ENCODE peak calls at places on chromosomes 13 and 19, in ten cellular contexts. U, I, N, F, Y, C, H, Z, K and L are unnamed samples.

GRCh38 chr13:106398289-106398688 is 137.2 kb downstream of the EFNB2 start:
- DNase-seq in U (no peak), I (no peak), N (no peak), F (no peak), Y (no peak), C (no peak), H (no peak), Z (no peak), K (no peak), L (no peak)

GRCh38 chr13:111491021-111491420 is 170.6 kb downstream of the TEX29 start:
- DNase-seq in U (no peak), I (no peak), N (no peak), F (no peak), Y (peak; percentile 24), C (no peak), H (no peak), Z (no peak), K (no peak), L (no peak)

GRCh38 chr13:98349731-98350305 is 172.7 kb upstream of the RNF113B start:
- DNase-seq in U (no peak), I (peak; percentile 6), N (no peak), F (no peak), Y (no peak), C (peak; percentile 24), H (peak; percentile 14), Z (no peak), K (no peak), L (no peak)

GRCh38 chr13:31111136-31111535 is 50.6 kb downstream of the HSPH1 start:
- DNase-seq in U (no peak), I (no peak), N (peak; percentile 68), F (no peak), Y (no peak), C (no peak), H (no peak), Z (no peak), K (no peak), L (no peak)

GRCh38 chr19:50837300-50837699 is 3.9 kb upstream of the KLK15 start:
- DNase-seq in U (no peak), I (no peak), N (no peak), F (no peak), Y (no peak), C (no peak), H (peak; percentile 49), Z (no peak), K (no peak), L (no peak)

GRCh38 chr19:17076539-17076919 is 952 bp downstream of the MYO9B start:
- DNase-seq in U (no peak), I (no peak), N (no peak), F (no peak), Y (no peak), C (no peak), H (peak; percentile 27), Z (no peak), K (no peak), L (peak; percentile 38)

GRCh38 chr19:2883686-2884439 is 16.7 kb downstream of the ZNF556 start:
- DNase-seq in U (no peak), I (no peak), N (no peak), F (no peak), Y (peak; percentile 13), C (no peak), H (no peak), Z (no peak), K (no peak), L (no peak)

GRCh38 chr19:48061401-48062344 is 17.8 kb upstream of the CABP5 start:
- DNase-seq in U (no peak), I (no peak), N (no peak), F (no peak), Y (no peak), C (no peak), H (no peak), Z (no peak), K (no peak), L (no peak)

GRCh38 chr13:77300176-77301141 is 26.4 kb downstream of the MYCBP2 start:
- DNase-seq in U (no peak), I (no peak), N (peak; percentile 75), F (no peak), Y (no peak), C (no peak), H (no peak), Z (no peak), K (no peak), L (no peak)

GRCh38 chr13:103356226-103356864 is 290.1 kb upstream of the SLC10A2 start:
- DNase-seq in U (no peak), I (peak; percentile 47), N (no peak), F (no peak), Y (no peak), C (no peak), H (no peak), Z (no peak), K (no peak), L (no peak)

GRCh38 chr19:45115809-45116615 is 23.0 kb downstream of the PPP1R37 start:
- DNase-seq in U (no peak), I (no peak), N (no peak), F (peak; percentile 47), Y (no peak), C (no peak), H (no peak), Z (no peak), K (no peak), L (no peak)

GRCh38 chr19:460877-461609 is at the start of gene SHC2:
- DNase-seq in U (no peak), I (no peak), N (no peak), F (peak; percentile 49), Y (no peak), C (peak; percentile 91), H (peak; percentile 34), Z (no peak), K (no peak), L (no peak)

GRCh38 chr19:33235269-33235995 is 9.8 kb upstream of the SLC7A10 start:
- DNase-seq in U (peak; percentile 83), I (peak; percentile 61), N (peak; percentile 40), F (peak; percentile 76), Y (peak; percentile 84), C (peak; percentile 91), H (peak; percentile 87), Z (peak; percentile 64), K (peak; percentile 57), L (peak; percentile 53)

GRCh38 chr13:31794452-31794851 is 55.1 kb downstream of the RXFP2 start:
- DNase-seq in U (no peak), I (no peak), N (no peak), F (peak; percentile 23), Y (no peak), C (no peak), H (no peak), Z (no peak), K (no peak), L (no peak)

GRCh38 chr19:40954573-40954972 is 36.5 kb upstream of the CYP2B6 start:
- DNase-seq in U (no peak), I (no peak), N (peak; percentile 2), F (no peak), Y (no peak), C (no peak), H (no peak), Z (no peak), K (no peak), L (no peak)

GRCh38 chr13:58472483-58472882 is 840.9 kb downstream of the PCDH17 start:
- DNase-seq in U (no peak), I (no peak), N (no peak), F (no peak), Y (no peak), C (no peak), H (no peak), Z (no peak), K (no peak), L (no peak)

GRCh38 chr13:97875911-97876310 is 77.6 kb upstream of the IPO5 start:
- DNase-seq in U (no peak), I (no peak), N (no peak), F (no peak), Y (no peak), C (no peak), H (no peak), Z (no peak), K (no peak), L (no peak)

GRCh38 chr19:55563261-55563690 is 17.4 kb downstream of the ZNF579 start:
- DNase-seq in U (no peak), I (no peak), N (peak; percentile 24), F (peak; percentile 58), Y (no peak), C (peak; percentile 46), H (peak; percentile 53), Z (no peak), K (no peak), L (no peak)

GRCh38 chr13:95535243-95535642 is 17.3 kb upstream of the CLDN10 start:
- DNase-seq in U (no peak), I (peak; percentile 98), N (peak; percentile 92), F (no peak), Y (no peak), C (no peak), H (no peak), Z (no peak), K (no peak), L (no peak)

GRCh38 chr13:27472441-27472840 is 22.1 kb upstream of the MTIF3 start:
- DNase-seq in U (no peak), I (peak; percentile 43), N (no peak), F (no peak), Y (no peak), C (no peak), H (no peak), Z (no peak), K (no peak), L (no peak)

GRCh38 chr13:47188802-47189201 is 291.9 kb upstream of the HTR2A start:
- DNase-seq in U (no peak), I (no peak), N (peak; percentile 47), F (no peak), Y (no peak), C (no peak), H (no peak), Z (no peak), K (no peak), L (no peak)

GRCh38 chr13:23320926-23321533 is 112.5 kb downstream of the SACS start:
- DNase-seq in U (no peak), I (no peak), N (no peak), F (no peak), Y (no peak), C (no peak), H (no peak), Z (no peak), K (no peak), L (no peak)
- H3K4me3 ChIP-seq in U (peak overlapping the region; percentile 23), I (no peak overlapping the region), N (peak overlapping the region; percentile 45), F (no peak overlapping the region), Y (peak overlapping the region; percentile 35), C (peak overlapping the region; percentile 27), H (peak overlapping the region; percentile 6), Z (peak overlapping the region; percentile 85), K (peak overlapping the region; percentile 53), L (peak overlapping the region; percentile 18)

GRCh38 chr19:42042455-42043170 is 27.4 kb downstream of the GRIK5 start:
- DNase-seq in U (no peak), I (no peak), N (no peak), F (no peak), Y (no peak), C (no peak), H (no peak), Z (no peak), K (no peak), L (no peak)
- H3K36me3 ChIP-seq in U (no peaks in the 10 kb centered on the region), I (no peaks in the 10 kb centered on the region), N (no peaks in the 10 kb centered on the region), F (no peaks in the 10 kb centered on the region), Y (peaks cover 5% of the 10 kb centered on the region), C (no peaks in the 10 kb centered on the region), H (no peaks in the 10 kb centered on the region), Z (no peaks in the 10 kb centered on the region), K (no peaks in the 10 kb centered on the region), L (no peaks in the 10 kb centered on the region)

GRCh38 chr13:44111701-44112100 is 232.0 kb downstream of the LACC1 start:
- DNase-seq in U (no peak), I (no peak), N (no peak), F (no peak), Y (no peak), C (no peak), H (no peak), Z (no peak), K (no peak), L (no peak)
- H3K4me3 ChIP-seq in U (no peak overlapping the region), I (no peak overlapping the region), N (no peak overlapping the region), F (no peak overlapping the region), Y (no peak overlapping the region), C (no peak overlapping the region), H (no peak overlapping the region), Z (no peak overlapping the region), K (no peak overlapping the region), L (no peak overlapping the region)

GRCh38 chr19:4413588-4413987 is 11.1 kb downstream of the CHAF1A start:
- DNase-seq in U (no peak), I (no peak), N (no peak), F (no peak), Y (no peak), C (no peak), H (no peak), Z (no peak), K (no peak), L (no peak)
- H3K36me3 ChIP-seq in U (peaks cover 4% of the 10 kb centered on the region), I (no peaks in the 10 kb centered on the region), N (peaks cover 6% of the 10 kb centered on the region), F (no peaks in the 10 kb centered on the region), Y (peaks cover 3% of the 10 kb centered on the region), C (peaks cover 36% of the 10 kb centered on the region), H (no peaks in the 10 kb centered on the region), Z (peaks cover 15% of the 10 kb centered on the region), K (no peaks in the 10 kb centered on the region), L (no peaks in the 10 kb centered on the region)